ENCODE peak calls at places on chromosomes 7 and 10, in ten cellular contexts. R is foreskin fibroblast, U is mucosa of descending colon, D is BJ, W is choroid plexus epithelial cell, C is foreskin keratinocyte, A is cardiac muscle cell, M is GM06990, K is nephron progenitor cell, H is natural killer cell. P is an unnamed sample.
A peak's percentile ranks its signal among the peaks of the same experiment; 100 is the strongest.

GRCh38 chr10:110448682-110449418 is 48.9 kb upstream of the DUSP5 start:
- DNase-seq in R (no peak), U (no peak), D (no peak), W (peak; percentile 18), C (no peak), A (no peak), M (no peak), K (no peak), H (no peak), P (no peak)

GRCh38 chr7:74454948-74455804 is 1.5 kb downstream of the GTF2IRD1 start:
- DNase-seq in R (no peak), U (peak; percentile 79), D (no peak), W (no peak), C (no peak), A (peak; percentile 59), M (no peak), K (peak; percentile 40), H (no peak), P (no peak)

GRCh38 chr7:98754041-98754479 is 115.8 kb downstream of the TMEM130 start:
- DNase-seq in R (no peak), U (no peak), D (no peak), W (no peak), C (no peak), A (peak; percentile 43), M (no peak), K (no peak), H (no peak), P (no peak)

GRCh38 chr10:80552151-80552646 is 14.5 kb downstream of the SH2D4B start:
- DNase-seq in R (no peak), U (peak; percentile 61), D (no peak), W (peak; percentile 34), C (no peak), A (peak; percentile 18), M (no peak), K (peak; percentile 15), H (no peak), P (no peak)

GRCh38 chr7:30091431-30092386 is 43.1 kb upstream of the MTURN start:
- DNase-seq in R (peak; percentile 71), U (no peak), D (peak; percentile 73), W (peak; percentile 65), C (peak; percentile 81), A (no peak), M (no peak), K (no peak), H (no peak), P (no peak)

GRCh38 chr7:333399-333776 is 43.4 kb downstream of the FOXL3 start:
- DNase-seq in R (no peak), U (peak; percentile 64), D (peak; percentile 5), W (peak; percentile 21), C (peak; percentile 35), A (no peak), M (no peak), K (no peak), H (no peak), P (no peak)

GRCh38 chr7:152615052-152615741 is 60.7 kb downstream of the XRCC2 start:
- DNase-seq in R (no peak), U (no peak), D (no peak), W (peak; percentile 22), C (peak; percentile 2), A (peak; percentile 60), M (no peak), K (no peak), H (no peak), P (no peak)

GRCh38 chr10:121593267-121593666 is 5.0 kb downstream of the FGFR2 start:
- DNase-seq in R (no peak), U (no peak), D (no peak), W (no peak), C (peak; percentile 47), A (no peak), M (no peak), K (no peak), H (no peak), P (no peak)

GRCh38 chr10:22252801-22253577 is 35.2 kb upstream of the EBLN1 start:
- DNase-seq in R (no peak), U (peak; percentile 67), D (no peak), W (peak; percentile 17), C (no peak), A (no peak), M (peak; percentile 62), K (peak; percentile 44), H (peak; percentile 33), P (peak; percentile 59)

GRCh38 chr7:24401628-24402593 is 117.9 kb downstream of the NPY start:
- DNase-seq in R (peak; percentile 10), U (no peak), D (no peak), W (peak; percentile 70), C (peak; percentile 44), A (peak; percentile 11), M (no peak), K (no peak), H (no peak), P (peak; percentile 36)

GRCh38 chr10:2575460-2575859 is 491.9 kb upstream of the PFKP start:
- DNase-seq in R (no peak), U (no peak), D (no peak), W (no peak), C (no peak), A (peak; percentile 9), M (no peak), K (no peak), H (no peak), P (no peak)

GRCh38 chr7:157516311-157516710 is 179.5 kb downstream of the DNAJB6 start:
- DNase-seq in R (no peak), U (peak; percentile 30), D (no peak), W (no peak), C (no peak), A (no peak), M (no peak), K (no peak), H (peak; percentile 4), P (no peak)

GRCh38 chr10:105253843-105254242 is 612.8 kb downstream of the SORCS3 start:
- DNase-seq in R (no peak), U (no peak), D (no peak), W (no peak), C (no peak), A (no peak), M (no peak), K (no peak), H (no peak), P (no peak)
- TF ChIP-seq CTCF in R (no peak), U (no peak), D (no peak), W (no peak), C (no peak), A (no peak), M (no peak), K (no peak), H (no peak), P (no peak)

GRCh38 chr7:100209493-100209892 is 10.3 kb upstream of the PVRIG start:
- DNase-seq in R (no peak), U (no peak), D (no peak), W (no peak), C (no peak), A (no peak), M (no peak), K (no peak), H (no peak), P (no peak)
- TF ChIP-seq CTCF in R (no peak), U (no peak), D (no peak), W (no peak), C (no peak), A (no peak), M (no peak), K (no peak), H (no peak), P (no peak)

GRCh38 chr10:84571146-84571545 is 242.8 kb downstream of the CCSER2 start:
- DNase-seq in R (no peak), U (no peak), D (no peak), W (no peak), C (no peak), A (no peak), M (no peak), K (no peak), H (no peak), P (no peak)

DNA sequence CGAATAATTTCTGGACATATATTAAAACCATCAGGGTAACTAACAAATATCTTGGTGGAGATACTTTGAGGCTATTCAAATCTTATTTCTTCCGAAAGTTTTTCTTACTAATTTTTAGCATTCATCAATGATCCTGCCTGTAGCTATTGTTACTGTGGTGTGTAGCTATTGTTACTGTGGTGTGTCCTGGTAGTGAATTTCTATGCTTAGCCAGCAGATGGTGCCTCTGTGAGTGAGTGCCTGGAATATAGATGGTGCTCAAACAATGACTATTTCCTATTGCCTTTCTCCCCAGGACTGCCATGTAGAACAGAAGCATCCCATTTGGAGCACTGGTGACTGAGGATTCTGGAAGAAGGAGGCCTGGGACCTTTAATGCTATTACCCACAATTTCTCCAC is 245.7 kb downstream of the CCSER2 start:
- DNase-seq in R (no peak), U (no peak), D (no peak), W (peak; percentile 20), C (no peak), A (no peak), M (no peak), K (no peak), H (no peak), P (no peak)
- TF ChIP-seq CTCF in R (no peak), U (no peak), D (no peak), W (peak; percentile 36), C (peak; percentile 29), A (no peak), M (peak; percentile 23), K (no peak), H (no peak), P (no peak)

GRCh38 chr10:63887600-63888396 is 366.6 kb downstream of the REEP3 start:
- DNase-seq in R (no peak), U (no peak), D (no peak), W (no peak), C (no peak), A (no peak), M (no peak), K (no peak), H (no peak), P (no peak)

GRCh38 chr10:63889756-63890155 is 368.6 kb downstream of the REEP3 start:
- DNase-seq in R (no peak), U (no peak), D (no peak), W (no peak), C (no peak), A (no peak), M (no peak), K (no peak), H (no peak), P (no peak)

GRCh38 chr10:63886281-63887025 is 365.3 kb downstream of the REEP3 start:
- DNase-seq in R (no peak), U (no peak), D (no peak), W (no peak), C (no peak), A (no peak), M (no peak), K (no peak), H (no peak), P (no peak)

GRCh38 chr10:63885159-63885558 is 364.0 kb downstream of the REEP3 start:
- DNase-seq in R (no peak), U (no peak), D (no peak), W (peak; percentile 3), C (peak; percentile 4), A (no peak), M (no peak), K (no peak), H (no peak), P (no peak)

DNA sequence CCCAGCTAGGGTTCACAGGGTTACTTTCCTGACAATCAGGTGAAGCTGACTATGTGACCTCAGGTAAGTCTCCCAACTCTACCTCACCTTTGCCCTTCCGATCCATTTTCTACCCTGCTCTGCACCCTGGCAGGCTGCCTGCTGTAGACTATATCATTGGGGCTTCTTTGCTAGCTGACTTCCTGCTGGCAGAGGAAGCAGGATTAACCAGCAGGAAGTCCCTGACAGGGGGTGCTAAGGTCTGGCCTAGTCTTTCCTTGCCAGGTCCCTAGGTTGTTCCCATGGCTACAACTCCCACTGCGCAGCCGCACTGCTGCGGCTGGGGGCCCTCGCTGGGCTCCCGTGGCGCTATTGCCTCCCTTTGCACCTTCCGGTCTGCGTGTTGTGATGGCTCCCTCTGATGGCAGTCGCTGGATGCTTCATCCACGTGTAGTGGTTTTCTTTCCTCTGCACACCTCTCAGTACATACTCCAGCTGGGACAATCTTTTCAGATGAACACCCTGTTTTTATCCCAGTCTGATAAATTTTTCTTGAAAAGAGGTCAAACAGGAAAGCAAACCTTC is 365.9 kb downstream of the REEP3 start:
- DNase-seq in R (no peak), U (no peak), D (no peak), W (peak; percentile 6), C (no peak), A (no peak), M (peak; percentile 3), K (peak; percentile 10), H (no peak), P (no peak)
- TF ChIP-seq CTCF in R (no peak), U (no peak), D (no peak), W (peak; percentile 13), C (peak; percentile 19), A (peak; percentile 4), M (peak; percentile 15), K (no peak), H (no peak), P (no peak)